ENCODE peak calls at places on chromosomes 1 and 21, in eight cellular contexts. One of them, this sample, is unnamed.

GRCh38 chr1:244815600-244816099 is 19.8 kb upstream of the COX20 start:
- DNase-seq in HCT116: no peak
- DNase-seq in lung: no peak
- DNase-seq in fibroblast of mammary gland: no peak
- DNase-seq in left ventricle myocardium inferior: no peak
- DNase-seq in colonic mucosa: no peak
- DNase-seq in mucosa of descending colon: no peak
- DNase-seq in cardiac fibroblast: no peak
- DNase-seq in this sample: peak

GRCh38 chr1:36865080-36865900 is 169.0 kb downstream of the GRIK3 start:
- DNase-seq in mucosa of descending colon: no peak
- DNase-seq in colonic mucosa: no peak
- DNase-seq in HCT116: no peak
- DNase-seq in lung: no peak
- DNase-seq in fibroblast of mammary gland: no peak
- DNase-seq in cardiac fibroblast: no peak
- DNase-seq in left ventricle myocardium inferior: no peak
- DNase-seq in this sample: no peak

GRCh38 chr1:117673405-117673804 is 67.6 kb downstream of the TENT5C start:
- DNase-seq in fibroblast of mammary gland: peak
- DNase-seq in lung: no peak
- DNase-seq in HCT116: no peak
- DNase-seq in mucosa of descending colon: no peak
- DNase-seq in left ventricle myocardium inferior: no peak
- DNase-seq in cardiac fibroblast: peak
- DNase-seq in colonic mucosa: peak
- DNase-seq in this sample: no peak

GRCh38 chr1:197486948-197487347 is 218.9 kb downstream of the CRB1 start:
- DNase-seq in mucosa of descending colon: no peak
- DNase-seq in cardiac fibroblast: peak
- DNase-seq in left ventricle myocardium inferior: no peak
- DNase-seq in HCT116: no peak
- DNase-seq in colonic mucosa: no peak
- DNase-seq in lung: no peak
- DNase-seq in fibroblast of mammary gland: peak
- DNase-seq in this sample: peak

GRCh38 chr1:23216771-23217420 is 406 bp downstream of the HTR1D start:
- DNase-seq in fibroblast of mammary gland: no peak
- DNase-seq in colonic mucosa: peak
- DNase-seq in lung: no peak
- DNase-seq in HCT116: no peak
- DNase-seq in left ventricle myocardium inferior: no peak
- DNase-seq in mucosa of descending colon: peak
- DNase-seq in cardiac fibroblast: no peak
- DNase-seq in this sample: no peak

GRCh38 chr1:108200627-108201106 is 524 bp upstream of the SLC25A24 start:
- DNase-seq in lung: peak
- DNase-seq in colonic mucosa: peak
- DNase-seq in fibroblast of mammary gland: peak
- DNase-seq in HCT116: peak
- DNase-seq in cardiac fibroblast: peak
- DNase-seq in left ventricle myocardium inferior: no peak
- DNase-seq in mucosa of descending colon: no peak
- DNase-seq in this sample: peak

GRCh38 chr1:236685917-236686814 is at the start of gene ACTN2:
- DNase-seq in colonic mucosa: peak
- DNase-seq in HCT116: no peak
- DNase-seq in fibroblast of mammary gland: no peak
- DNase-seq in cardiac fibroblast: peak
- DNase-seq in mucosa of descending colon: peak
- DNase-seq in lung: peak
- DNase-seq in left ventricle myocardium inferior: peak
- DNase-seq in this sample: no peak

GRCh38 chr1:53956308-53957168 is 10.4 kb downstream of the LRRC42 start:
- DNase-seq in colonic mucosa: no peak
- DNase-seq in fibroblast of mammary gland: peak
- DNase-seq in HCT116: no peak
- DNase-seq in cardiac fibroblast: no peak
- DNase-seq in lung: no peak
- DNase-seq in mucosa of descending colon: no peak
- DNase-seq in left ventricle myocardium inferior: no peak
- DNase-seq in this sample: no peak

GRCh38 chr1:111190931-111191451 is 9.5 kb downstream of the DENND2D start:
- DNase-seq in left ventricle myocardium inferior: no peak
- DNase-seq in cardiac fibroblast: peak
- DNase-seq in mucosa of descending colon: no peak
- DNase-seq in lung: no peak
- DNase-seq in fibroblast of mammary gland: peak
- DNase-seq in colonic mucosa: no peak
- DNase-seq in HCT116: no peak
- DNase-seq in this sample: peak

GRCh38 chr21:46599251-46599572 is 5.7 kb downstream of the S100B start:
- DNase-seq in HCT116: no peak
- DNase-seq in fibroblast of mammary gland: peak
- DNase-seq in lung: no peak
- DNase-seq in cardiac fibroblast: peak
- DNase-seq in left ventricle myocardium inferior: no peak
- DNase-seq in colonic mucosa: no peak
- DNase-seq in mucosa of descending colon: no peak
- DNase-seq in this sample: no peak

GRCh38 chr1:67687649-67688048 is 2.6 kb downstream of the GADD45A start:
- DNase-seq in colonic mucosa: no peak
- DNase-seq in cardiac fibroblast: peak
- DNase-seq in left ventricle myocardium inferior: no peak
- DNase-seq in HCT116: no peak
- DNase-seq in lung: no peak
- DNase-seq in fibroblast of mammary gland: peak
- DNase-seq in mucosa of descending colon: no peak
- DNase-seq in this sample: no peak

GRCh38 chr1:200905411-200906052 is 10.8 kb downstream of the INAVA start:
- DNase-seq in left ventricle myocardium inferior: no peak
- DNase-seq in fibroblast of mammary gland: peak
- DNase-seq in mucosa of descending colon: no peak
- DNase-seq in colonic mucosa: no peak
- DNase-seq in lung: no peak
- DNase-seq in HCT116: no peak
- DNase-seq in cardiac fibroblast: no peak
- DNase-seq in this sample: peak

GRCh38 chr1:181485276-181486097 is 2.2 kb downstream of the CACNA1E start:
- DNase-seq in colonic mucosa: no peak
- DNase-seq in HCT116: no peak
- DNase-seq in lung: no peak
- DNase-seq in fibroblast of mammary gland: no peak
- DNase-seq in cardiac fibroblast: no peak
- DNase-seq in mucosa of descending colon: peak
- DNase-seq in left ventricle myocardium inferior: no peak
- DNase-seq in this sample: peak
- H3K4me3 ChIP-seq in colonic mucosa: no peak
- H3K4me3 ChIP-seq in HCT116: no peak
- H3K4me3 ChIP-seq in lung: no peak
- H3K4me3 ChIP-seq in fibroblast of mammary gland: no peak
- H3K4me3 ChIP-seq in cardiac fibroblast: no peak
- H3K4me3 ChIP-seq in mucosa of descending colon: no peak
- H3K4me3 ChIP-seq in left ventricle myocardium inferior: no peak
- H3K4me3 ChIP-seq in this sample: peak

DNA sequence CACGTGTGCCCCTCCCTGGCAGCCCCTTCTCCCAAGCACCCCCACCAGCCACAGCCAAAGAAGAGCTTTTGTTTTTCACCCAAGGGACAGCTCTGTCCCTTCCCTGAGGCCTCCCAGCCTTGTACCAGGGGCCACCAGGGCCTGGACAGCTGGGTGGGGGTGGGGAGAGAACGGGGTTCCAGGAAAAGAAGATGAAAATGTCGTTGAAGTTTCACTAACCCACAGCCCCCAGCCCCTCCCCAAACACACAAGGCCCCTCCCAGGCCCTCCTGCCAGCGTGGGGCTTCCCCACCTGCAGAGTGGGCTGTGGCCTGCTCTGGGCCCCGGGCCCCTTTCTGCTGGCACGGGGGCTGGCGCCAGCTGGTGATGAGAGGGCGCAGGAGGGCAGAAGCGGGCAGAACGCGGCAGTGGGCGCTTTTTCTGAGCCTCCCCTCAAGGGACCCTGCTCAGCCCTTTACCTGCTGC is 5.5 kb upstream of the ANKRD65 start:
- DNase-seq in cardiac fibroblast: no peak
- DNase-seq in colonic mucosa: no peak
- DNase-seq in left ventricle myocardium inferior: no peak
- DNase-seq in fibroblast of mammary gland: no peak
- DNase-seq in HCT116: no peak
- DNase-seq in mucosa of descending colon: no peak
- DNase-seq in lung: no peak
- DNase-seq in this sample: no peak
- H3K4me3 ChIP-seq in cardiac fibroblast: no peak
- H3K4me3 ChIP-seq in colonic mucosa: no peak
- H3K4me3 ChIP-seq in left ventricle myocardium inferior: no peak
- H3K4me3 ChIP-seq in fibroblast of mammary gland: no peak
- H3K4me3 ChIP-seq in HCT116: no peak
- H3K4me3 ChIP-seq in mucosa of descending colon: no peak
- H3K4me3 ChIP-seq in lung: no peak
- H3K4me3 ChIP-seq in this sample: no peak

GRCh38 chr21:43806017-43806710 is 16.8 kb downstream of the RRP1 start:
- DNase-seq in mucosa of descending colon: no peak
- DNase-seq in lung: no peak
- DNase-seq in left ventricle myocardium inferior: no peak
- DNase-seq in cardiac fibroblast: no peak
- DNase-seq in fibroblast of mammary gland: no peak
- DNase-seq in HCT116: no peak
- DNase-seq in colonic mucosa: no peak
- DNase-seq in this sample: no peak
- H3K4me3 ChIP-seq in mucosa of descending colon: no peak
- H3K4me3 ChIP-seq in lung: no peak
- H3K4me3 ChIP-seq in left ventricle myocardium inferior: no peak
- H3K4me3 ChIP-seq in cardiac fibroblast: no peak
- H3K4me3 ChIP-seq in fibroblast of mammary gland: no peak
- H3K4me3 ChIP-seq in HCT116: no peak
- H3K4me3 ChIP-seq in colonic mucosa: no peak
- H3K4me3 ChIP-seq in this sample: peak

GRCh38 chr1:46205141-46205540 is 2.0 kb downstream of the LURAP1 start:
- DNase-seq in mucosa of descending colon: no peak
- DNase-seq in HCT116: no peak
- DNase-seq in cardiac fibroblast: no peak
- DNase-seq in lung: no peak
- DNase-seq in fibroblast of mammary gland: no peak
- DNase-seq in left ventricle myocardium inferior: no peak
- DNase-seq in colonic mucosa: no peak
- DNase-seq in this sample: no peak

GRCh38 chr1:46202975-46203737 is at the start of gene LURAP1:
- DNase-seq in colonic mucosa: peak
- DNase-seq in cardiac fibroblast: peak
- DNase-seq in mucosa of descending colon: peak
- DNase-seq in HCT116: no peak
- DNase-seq in lung: no peak
- DNase-seq in fibroblast of mammary gland: peak
- DNase-seq in left ventricle myocardium inferior: peak
- DNase-seq in this sample: peak

GRCh38 chr1:46203738-46204405 is 738 bp downstream of the LURAP1 start:
- DNase-seq in mucosa of descending colon: no peak
- DNase-seq in HCT116: no peak
- DNase-seq in left ventricle myocardium inferior: no peak
- DNase-seq in cardiac fibroblast: no peak
- DNase-seq in colonic mucosa: no peak
- DNase-seq in fibroblast of mammary gland: no peak
- DNase-seq in lung: no peak
- DNase-seq in this sample: no peak

GRCh38 chr1:46205794-46206193 is 2.7 kb downstream of the LURAP1 start:
- DNase-seq in left ventricle myocardium inferior: no peak
- DNase-seq in lung: no peak
- DNase-seq in colonic mucosa: no peak
- DNase-seq in fibroblast of mammary gland: no peak
- DNase-seq in HCT116: no peak
- DNase-seq in cardiac fibroblast: no peak
- DNase-seq in mucosa of descending colon: no peak
- DNase-seq in this sample: no peak

DNA sequence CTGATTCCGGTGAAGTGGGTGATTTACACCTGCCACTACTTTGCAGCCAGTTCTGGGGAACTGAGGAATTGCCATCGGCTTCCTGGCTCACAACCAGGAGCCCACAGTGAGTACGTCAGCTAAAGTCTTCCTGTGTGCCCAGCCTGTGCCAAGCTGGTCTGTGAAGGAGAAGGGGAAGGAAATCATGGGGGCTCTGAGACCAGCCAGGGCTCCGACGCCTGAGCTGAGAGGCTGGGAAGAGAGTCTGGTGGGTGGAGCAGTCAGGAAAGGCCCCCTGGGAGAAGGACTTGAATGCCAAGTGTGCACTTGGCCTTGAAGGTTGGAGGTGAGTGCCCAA is 1.2 kb downstream of the LURAP1 start:
- DNase-seq in fibroblast of mammary gland: no peak
- DNase-seq in lung: no peak
- DNase-seq in left ventricle myocardium inferior: no peak
- DNase-seq in mucosa of descending colon: no peak
- DNase-seq in cardiac fibroblast: no peak
- DNase-seq in colonic mucosa: no peak
- DNase-seq in HCT116: no peak
- DNase-seq in this sample: no peak
- H3K4me3 ChIP-seq in fibroblast of mammary gland: peak
- H3K4me3 ChIP-seq in lung: no peak
- H3K4me3 ChIP-seq in left ventricle myocardium inferior: peak
- H3K4me3 ChIP-seq in mucosa of descending colon: no peak
- H3K4me3 ChIP-seq in cardiac fibroblast: no peak
- H3K4me3 ChIP-seq in colonic mucosa: no peak
- H3K4me3 ChIP-seq in HCT116: no peak
- H3K4me3 ChIP-seq in this sample: no peak

DNA sequence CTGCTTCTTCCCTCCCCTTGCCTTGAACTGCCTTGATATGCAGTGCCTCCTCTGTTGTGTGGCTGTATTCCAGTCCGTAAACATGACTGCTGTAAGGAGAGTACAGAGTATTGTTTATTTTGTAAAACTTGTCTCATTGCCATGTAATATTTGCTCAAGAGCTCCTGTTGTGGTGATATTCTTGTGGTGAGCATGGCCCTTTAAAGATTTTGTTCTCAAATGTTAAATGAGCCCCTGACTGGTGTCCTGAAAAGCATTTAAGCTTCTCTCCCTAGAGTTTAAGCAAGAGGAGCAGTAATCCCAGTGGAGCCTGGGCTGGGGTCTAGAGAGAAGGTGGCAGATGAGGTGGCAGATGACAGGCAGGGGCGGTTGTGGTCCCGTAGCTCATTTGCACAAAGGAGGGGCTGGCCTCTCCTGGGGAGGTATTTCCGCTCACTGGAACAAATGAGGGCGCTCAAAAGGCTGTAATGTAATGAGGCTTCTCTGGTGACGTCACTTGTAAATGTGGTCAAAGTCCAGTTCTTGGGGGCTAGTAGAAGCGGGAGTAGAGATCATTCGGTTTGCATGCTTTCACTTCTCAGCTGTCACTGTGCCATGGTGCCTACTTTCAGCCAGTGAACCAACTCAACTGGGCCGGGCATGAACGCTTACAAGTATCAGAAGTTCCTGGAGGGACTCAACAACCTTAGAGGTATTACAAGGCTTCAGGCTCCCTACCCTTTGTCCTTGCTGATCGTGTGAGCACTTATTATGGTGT is 46.0 kb upstream of the MACF1 start:
- DNase-seq in fibroblast of mammary gland: no peak
- DNase-seq in cardiac fibroblast: peak
- DNase-seq in colonic mucosa: peak
- DNase-seq in left ventricle myocardium inferior: no peak
- DNase-seq in mucosa of descending colon: peak
- DNase-seq in lung: peak
- DNase-seq in HCT116: no peak
- DNase-seq in this sample: peak
- H3K4me3 ChIP-seq in fibroblast of mammary gland: no peak
- H3K4me3 ChIP-seq in cardiac fibroblast: no peak
- H3K4me3 ChIP-seq in colonic mucosa: no peak
- H3K4me3 ChIP-seq in left ventricle myocardium inferior: no peak
- H3K4me3 ChIP-seq in mucosa of descending colon: no peak
- H3K4me3 ChIP-seq in lung: peak
- H3K4me3 ChIP-seq in HCT116: no peak
- H3K4me3 ChIP-seq in this sample: no peak

This sample was measured in GM12865.